ENCODE peak calls at places on chromosomes 11 and 22, in eight cellular contexts. Y, J, H, U, F, P, A and D are unnamed samples.

GRCh38 chr11:69155302-69156198 is at the start of gene SMIM38:
- DNase-seq in A (no peak), H (peak), P (no peak), F (no peak), Y (peak), U (no peak), J (no peak), D (no peak)

GRCh38 chr22:19808873-19809478 is 45.7 kb downstream of the GNB1L start:
- DNase-seq in A (no peak), U (peak), P (no peak), F (no peak), H (no peak), Y (no peak), J (no peak), D (no peak)

GRCh38 chr11:32325725-32326124 is 109.6 kb downstream of the WT1 start:
- DNase-seq in A (no peak), J (no peak), F (no peak), P (no peak), H (no peak), U (no peak), Y (no peak), D (no peak)

GRCh38 chr22:49667236-49667635 is 160.4 kb downstream of the BRD1 start:
- DNase-seq in Y (no peak), U (peak), P (no peak), F (no peak), H (no peak), J (no peak), A (no peak), D (peak)

GRCh38 chr22:40621309-40622151 is 15.0 kb downstream of the MRTFA start:
- DNase-seq in F (no peak), U (no peak), P (no peak), H (no peak), J (no peak), Y (no peak), A (no peak), D (no peak)

GRCh38 chr11:120710354-120711187 is 199.0 kb downstream of the GRIK4 start:
- DNase-seq in P (peak), H (peak), J (peak), U (no peak), Y (no peak), F (peak), A (no peak), D (peak)

GRCh38 chr22:46674367-46674781 is 54.2 kb downstream of the GRAMD4 start:
- DNase-seq in F (no peak), P (peak), Y (peak), A (peak), J (no peak), U (peak), H (no peak), D (no peak)

GRCh38 chr22:23270212-23270733 is 90.0 kb downstream of the BCR start:
- DNase-seq in Y (no peak), A (no peak), U (no peak), P (no peak), J (no peak), H (no peak), F (no peak), D (no peak)

GRCh38 chr11:43504316-43504950 is 145.7 kb downstream of the TTC17 start:
- DNase-seq in F (peak), P (no peak), A (no peak), Y (no peak), U (no peak), J (peak), H (no peak), D (no peak)

GRCh38 chr11:109112748-109113378 is 309.1 kb upstream of the C11orf87 start:
- DNase-seq in J (no peak), U (no peak), Y (no peak), F (no peak), A (no peak), P (no peak), H (no peak), D (no peak)

GRCh38 chr11:35250192-35250591 is 111.2 kb downstream of the CD44 start:
- DNase-seq in A (no peak), H (no peak), F (no peak), P (no peak), J (no peak), U (no peak), Y (no peak), D (no peak)

GRCh38 chr11:121482231-121483129 is 29.7 kb upstream of the SORL1-AS1 start:
- DNase-seq in P (no peak), A (peak), U (no peak), Y (no peak), H (no peak), F (no peak), J (no peak), D (peak)

GRCh38 chr11:47317078-47317828 is 35.2 kb downstream of the MYBPC3 start:
- DNase-seq in F (no peak), P (no peak), U (no peak), A (no peak), J (no peak), H (no peak), Y (no peak), D (no peak)

GRCh38 chr11:101336858-101337257 is 207.2 kb upstream of the PGR start:
- DNase-seq in A (no peak), J (no peak), F (no peak), P (no peak), U (no peak), H (no peak), Y (no peak), D (no peak)